ENCODE peak calls at places on chromosomes 1 and 21, in five cellular contexts. N, B, I, S and E are unnamed samples.
A peak's percentile ranks its signal among the peaks of the same experiment; 100 is the strongest.

GRCh38 chr1:162500805-162501204 is 3.2 kb downstream of the UHMK1 start:
- DNase-seq in B (no peak), I (peak; percentile 3), S (no peak), N (no peak), E (no peak)

GRCh38 chr1:35448344-35448801 is 108.8 kb downstream of the KIAA0319L start:
- DNase-seq in S (no peak), B (no peak), I (peak; percentile 66), N (no peak), E (peak; percentile 67)

GRCh38 chr1:151147132-151147503 is 687 bp upstream of the SEMA6C start:
- DNase-seq in S (no peak), N (no peak), B (no peak), I (peak; percentile 31), E (peak; percentile 47)

GRCh38 chr1:55043726-55044125 is 4.4 kb downstream of the PCSK9 start:
- DNase-seq in N (no peak), B (no peak), S (no peak), I (no peak), E (no peak)

GRCh38 chr1:62901650-62902049 is 117.7 kb downstream of the ATG4C start:
- DNase-seq in I (no peak), B (no peak), N (no peak), S (no peak), E (no peak)

GRCh38 chr1:209642817-209643216 is 9.4 kb downstream of the LAMB3 start:
- DNase-seq in I (no peak), N (no peak), B (no peak), S (no peak), E (peak; percentile 53)

GRCh38 chr1:156777573-156777972 is 10.2 kb downstream of the PRCC start:
- DNase-seq in S (no peak), I (no peak), N (no peak), B (no peak), E (no peak)

GRCh38 chr1:11880911-11881748 is 22.4 kb upstream of the NPPB start:
- DNase-seq in S (no peak), I (no peak), N (no peak), B (no peak), E (no peak)

GRCh38 chr1:70353641-70354331 is 736 bp downstream of the ANKRD13C start:
- DNase-seq in I (peak; percentile 38), B (no peak), N (peak; percentile 2), S (peak; percentile 39), E (no peak)

GRCh38 chr1:190679032-190679431 is 201.4 kb upstream of the BRINP3 start:
- DNase-seq in I (no peak), N (no peak), B (no peak), S (no peak), E (peak; percentile 22)

GRCh38 chr1:10399487-10399917 is 638 bp downstream of the PGD start:
- DNase-seq in N (no peak), I (peak; percentile 34), B (peak; percentile 26), S (no peak), E (no peak)

GRCh38 chr1:56073614-56074356 is 505.6 kb downstream of the PLPP3 start:
- DNase-seq in B (no peak), N (no peak), I (peak; percentile 27), S (no peak), E (no peak)

GRCh38 chr1:50955116-50955515 is 5.0 kb downstream of the FAF1 start:
- DNase-seq in N (no peak), B (no peak), I (no peak), S (no peak), E (no peak)

GRCh38 chr1:27045973-27046558 is 33.4 kb upstream of the TENT5B start:
- DNase-seq in N (peak; percentile 32), S (peak; percentile 42), I (peak; percentile 76), B (peak; percentile 67), E (peak; percentile 31)

GRCh38 chr1:164380893-164381292 is 178.1 kb upstream of the PBX1 start:
- DNase-seq in B (no peak), N (no peak), S (no peak), I (no peak), E (no peak)

GRCh38 chr1:70727891-70728443 is 316.9 kb downstream of the CTH start:
- DNase-seq in I (no peak), S (no peak), B (no peak), N (no peak), E (no peak)

GRCh38 chr1:193125369-193125768 is 3.5 kb downstream of the CDC73 start:
- DNase-seq in S (no peak), I (no peak), N (no peak), B (no peak), E (no peak)

GRCh38 chr1:119372493-119373086 is 4.0 kb downstream of the HAO2 start:
- DNase-seq in B (peak; percentile 15), S (no peak), N (no peak), I (peak; percentile 87), E (no peak)

GRCh38 chr1:224182057-224182865 is 779 bp upstream of the DEGS1 start:
- DNase-seq in S (no peak), N (peak; percentile 43), B (peak; percentile 82), I (no peak), E (no peak)

GRCh38 chr1:38817958-38818705 is 41.4 kb downstream of the RRAGC start:
- DNase-seq in N (peak; percentile 5), B (no peak), I (peak; percentile 74), S (no peak), E (no peak)

GRCh38 chr1:30718636-30719405 is 4.6 kb downstream of the MATN1 start:
- DNase-seq in N (peak; percentile 71), S (peak; percentile 80), B (peak; percentile 83), I (peak; percentile 89), E (peak; percentile 77)

GRCh38 chr21:22260274-22260673 is 1262.1 kb downstream of the NCAM2 start:
- DNase-seq in B (no peak), S (no peak), N (no peak), I (no peak), E (no peak)

GRCh38 chr1:167832693-167833092 is 81.2 kb downstream of the ADCY10 start:
- DNase-seq in B (no peak), S (no peak), I (no peak), N (no peak), E (no peak)

GRCh38 chr1:170696591-170697337 is 32.8 kb downstream of the PRRX1 start:
- DNase-seq in I (no peak), N (no peak), B (no peak), S (no peak), E (peak; percentile 41)

GRCh38 chr1:237983507-237983906 is 92.8 kb upstream of the ZP4 start:
- DNase-seq in N (no peak), B (no peak), I (no peak), S (no peak), E (no peak)

GRCh38 chr1:168082008-168082876 is 54.5 kb downstream of the GPR161 start:
- DNase-seq in S (peak; percentile 59), B (peak; percentile 78), N (peak; percentile 16), I (peak; percentile 87), E (peak; percentile 62)

GRCh38 chr21:19353271-19353670 is 949.7 kb upstream of the TMPRSS15 start:
- DNase-seq in S (no peak), B (no peak), N (no peak), I (no peak), E (no peak)